ENCODE peak calls at places on chromosomes 4 and X, in ten cellular contexts. One of them, this sample, is unnamed.

GRCh38 chrX:136779346-136779781 is 1.4 kb downstream of the ARHGEF6 start:
- DNase-seq in CD8-positive, alpha-beta memory T cell: peak; percentile 34
- DNase-seq in fibroblast of pulmonary artery: no peak
- DNase-seq in renal cortical epithelial cell: no peak
- DNase-seq in activated T-helper 1 cell treated with Interleukin-2 at 50 U/mL for 16 hours: no peak
- DNase-seq in thyroid gland: no peak
- DNase-seq in NCI-H345: no peak
- DNase-seq in activated CD4-positive, CD25-positive, alpha-beta regulatory T cell: no peak
- DNase-seq in right lobe of liver: no peak
- DNase-seq in fibroblast of villous mesenchyme: no peak
- DNase-seq in this sample: no peak

GRCh38 chrX:18992829-18993228 is 8.9 kb upstream of the PHKA2 start:
- DNase-seq in NCI-H345: no peak
- DNase-seq in fibroblast of villous mesenchyme: no peak
- DNase-seq in right lobe of liver: no peak
- DNase-seq in CD8-positive, alpha-beta memory T cell: no peak
- DNase-seq in renal cortical epithelial cell: no peak
- DNase-seq in activated T-helper 1 cell treated with Interleukin-2 at 50 U/mL for 16 hours: no peak
- DNase-seq in fibroblast of pulmonary artery: no peak
- DNase-seq in activated CD4-positive, CD25-positive, alpha-beta regulatory T cell: no peak
- DNase-seq in thyroid gland: no peak
- DNase-seq in this sample: no peak

GRCh38 chr4:155954118-155954503 is 445 bp upstream of the CTSO start:
- DNase-seq in fibroblast of pulmonary artery: no peak
- DNase-seq in fibroblast of villous mesenchyme: no peak
- DNase-seq in renal cortical epithelial cell: no peak
- DNase-seq in NCI-H345: no peak
- DNase-seq in right lobe of liver: no peak
- DNase-seq in CD8-positive, alpha-beta memory T cell: no peak
- DNase-seq in activated CD4-positive, CD25-positive, alpha-beta regulatory T cell: no peak
- DNase-seq in activated T-helper 1 cell treated with Interleukin-2 at 50 U/mL for 16 hours: no peak
- DNase-seq in thyroid gland: peak; percentile 6
- DNase-seq in this sample: no peak

GRCh38 chr4:14719053-14719452 is 283.2 kb upstream of the CPEB2 start:
- DNase-seq in fibroblast of villous mesenchyme: peak; percentile 24
- DNase-seq in thyroid gland: no peak
- DNase-seq in CD8-positive, alpha-beta memory T cell: no peak
- DNase-seq in activated T-helper 1 cell treated with Interleukin-2 at 50 U/mL for 16 hours: no peak
- DNase-seq in renal cortical epithelial cell: peak; percentile 85
- DNase-seq in right lobe of liver: no peak
- DNase-seq in activated CD4-positive, CD25-positive, alpha-beta regulatory T cell: no peak
- DNase-seq in fibroblast of pulmonary artery: peak; percentile 24
- DNase-seq in NCI-H345: no peak
- DNase-seq in this sample: no peak

GRCh38 chrX:42678133-42678532 is 99.8 kb downstream of the PPP1R2C start:
- DNase-seq in thyroid gland: no peak
- DNase-seq in fibroblast of villous mesenchyme: peak; percentile 39
- DNase-seq in activated T-helper 1 cell treated with Interleukin-2 at 50 U/mL for 16 hours: no peak
- DNase-seq in fibroblast of pulmonary artery: peak; percentile 62
- DNase-seq in activated CD4-positive, CD25-positive, alpha-beta regulatory T cell: no peak
- DNase-seq in NCI-H345: no peak
- DNase-seq in renal cortical epithelial cell: peak; percentile 18
- DNase-seq in CD8-positive, alpha-beta memory T cell: no peak
- DNase-seq in right lobe of liver: no peak
- DNase-seq in this sample: no peak

GRCh38 chr4:124713213-124713592 is 671 bp upstream of the ANKRD50 start:
- DNase-seq in activated T-helper 1 cell treated with Interleukin-2 at 50 U/mL for 16 hours: no peak
- DNase-seq in NCI-H345: peak; percentile 18
- DNase-seq in fibroblast of pulmonary artery: peak; percentile 85
- DNase-seq in thyroid gland: peak; percentile 71
- DNase-seq in CD8-positive, alpha-beta memory T cell: no peak
- DNase-seq in renal cortical epithelial cell: peak; percentile 67
- DNase-seq in activated CD4-positive, CD25-positive, alpha-beta regulatory T cell: no peak
- DNase-seq in fibroblast of villous mesenchyme: peak; percentile 74
- DNase-seq in right lobe of liver: peak; percentile 68
- DNase-seq in this sample: peak; percentile 71

GRCh38 chr4:79865253-79865652 is 207.8 kb downstream of the ANTXR2 start:
- DNase-seq in right lobe of liver: no peak
- DNase-seq in renal cortical epithelial cell: peak; percentile 54
- DNase-seq in activated CD4-positive, CD25-positive, alpha-beta regulatory T cell: no peak
- DNase-seq in thyroid gland: no peak
- DNase-seq in activated T-helper 1 cell treated with Interleukin-2 at 50 U/mL for 16 hours: no peak
- DNase-seq in fibroblast of villous mesenchyme: no peak
- DNase-seq in fibroblast of pulmonary artery: peak; percentile 25
- DNase-seq in CD8-positive, alpha-beta memory T cell: no peak
- DNase-seq in NCI-H345: no peak
- DNase-seq in this sample: no peak

GRCh38 chr4:180052629-180053028 is 2190.6 kb upstream of the TENM3 start:
- DNase-seq in right lobe of liver: no peak
- DNase-seq in activated CD4-positive, CD25-positive, alpha-beta regulatory T cell: no peak
- DNase-seq in fibroblast of pulmonary artery: no peak
- DNase-seq in thyroid gland: no peak
- DNase-seq in activated T-helper 1 cell treated with Interleukin-2 at 50 U/mL for 16 hours: no peak
- DNase-seq in NCI-H345: no peak
- DNase-seq in renal cortical epithelial cell: no peak
- DNase-seq in CD8-positive, alpha-beta memory T cell: no peak
- DNase-seq in fibroblast of villous mesenchyme: no peak
- DNase-seq in this sample: no peak

GRCh38 chrX:103254171-103254824 is 657 bp downstream of the TCEAL8 start:
- DNase-seq in CD8-positive, alpha-beta memory T cell: peak; percentile 13
- DNase-seq in renal cortical epithelial cell: peak; percentile 61
- DNase-seq in activated T-helper 1 cell treated with Interleukin-2 at 50 U/mL for 16 hours: no peak
- DNase-seq in fibroblast of pulmonary artery: peak; percentile 35
- DNase-seq in fibroblast of villous mesenchyme: peak; percentile 38
- DNase-seq in thyroid gland: peak; percentile 74
- DNase-seq in activated CD4-positive, CD25-positive, alpha-beta regulatory T cell: peak; percentile 3
- DNase-seq in NCI-H345: peak; percentile 54
- DNase-seq in right lobe of liver: peak; percentile 64
- DNase-seq in this sample: peak; percentile 75